ENCODE peak calls at places on chromosomes 1 and 21, in eight cellular contexts. A is AG04449, J is pancreas, D is endothelial cell of umbilical vein, P is AG04450, U is fibroblast of lung, G is left ventricle myocardium inferior, I is AG10803. C is an unnamed sample.

GRCh38 chr1:101438359-101438758 is 201.5 kb downstream of the S1PR1 start:
- DNase-seq in A (no peak), I (peak; percentile 3), U (no peak), D (peak; percentile 59), J (no peak), P (no peak), G (no peak), C (no peak)

GRCh38 chr1:47523812-47524170 is 85.9 kb downstream of the FOXD2 start:
- DNase-seq in I (no peak), G (no peak), J (no peak), D (peak; percentile 21), U (no peak), P (no peak), A (no peak), C (no peak)

GRCh38 chr1:217734973-217735372 is 103.8 kb downstream of the SPATA17 start:
- DNase-seq in G (no peak), J (no peak), U (peak; percentile 75), P (no peak), I (peak; percentile 33), D (no peak), A (no peak), C (no peak)

GRCh38 chr21:35995522-35996088 is 64.7 kb downstream of the SETD4 start:
- DNase-seq in G (no peak), D (no peak), P (no peak), U (no peak), J (no peak), I (no peak), A (no peak), C (no peak)

GRCh38 chr1:235009561-235010306 is 118.9 kb downstream of the TOMM20 start:
- DNase-seq in D (no peak), I (no peak), G (no peak), A (no peak), P (no peak), U (no peak), J (no peak), C (no peak)

GRCh38 chr1:203625623-203626189 is 926 bp upstream of the ATP2B4 start:
- DNase-seq in U (peak; percentile 75), D (peak; percentile 89), I (no peak), J (peak; percentile 60), P (no peak), G (no peak), A (no peak), C (no peak)

GRCh38 chr1:3431266-3431665 is 23.2 kb upstream of the ARHGEF16 start:
- DNase-seq in I (no peak), A (no peak), J (no peak), P (no peak), D (no peak), G (no peak), U (no peak), C (no peak)

GRCh38 chr1:116494351-116494692 is 76.5 kb downstream of the CD58 start:
- DNase-seq in D (no peak), U (no peak), J (no peak), I (no peak), A (no peak), G (no peak), P (no peak), C (no peak)

GRCh38 chr1:55352801-55353180 is 137.6 kb upstream of the USP24 start:
- DNase-seq in G (no peak), U (no peak), I (no peak), P (no peak), J (no peak), D (no peak), A (no peak), C (no peak)

GRCh38 chr1:44803312-44804095 is 3.3 kb downstream of the PLK3 start:
- DNase-seq in I (no peak), D (no peak), P (no peak), G (peak; percentile 13), U (no peak), A (no peak), J (no peak), C (no peak)

GRCh38 chr1:93591833-93592635 is 89.6 kb downstream of the BCAR3 start:
- DNase-seq in U (no peak), A (no peak), G (no peak), J (peak; percentile 86), P (no peak), I (no peak), D (no peak), C (no peak)

GRCh38 chr1:37020653-37021277 is 13.6 kb downstream of the GRIK3 start:
- DNase-seq in P (no peak), G (no peak), A (no peak), I (no peak), D (peak; percentile 2), J (no peak), U (no peak), C (no peak)

GRCh38 chr1:113281550-113281949 is 108.8 kb upstream of the MAGI3 start:
- DNase-seq in A (no peak), I (no peak), D (no peak), G (no peak), P (no peak), J (no peak), U (no peak), C (no peak)

GRCh38 chr1:113276507-113276906 is 113.8 kb upstream of the MAGI3 start:
- DNase-seq in U (no peak), G (no peak), J (no peak), I (no peak), A (no peak), P (no peak), D (no peak), C (no peak)

GRCh38 chr1:113278371-113278770 is 111.9 kb upstream of the MAGI3 start:
- DNase-seq in J (no peak), U (no peak), P (no peak), G (no peak), A (no peak), D (no peak), I (no peak), C (no peak)

GRCh38 chr1:113279776-113280391 is 110.4 kb upstream of the MAGI3 start:
- DNase-seq in I (no peak), J (no peak), P (no peak), G (no peak), U (no peak), D (no peak), A (no peak), C (no peak)

DNA sequence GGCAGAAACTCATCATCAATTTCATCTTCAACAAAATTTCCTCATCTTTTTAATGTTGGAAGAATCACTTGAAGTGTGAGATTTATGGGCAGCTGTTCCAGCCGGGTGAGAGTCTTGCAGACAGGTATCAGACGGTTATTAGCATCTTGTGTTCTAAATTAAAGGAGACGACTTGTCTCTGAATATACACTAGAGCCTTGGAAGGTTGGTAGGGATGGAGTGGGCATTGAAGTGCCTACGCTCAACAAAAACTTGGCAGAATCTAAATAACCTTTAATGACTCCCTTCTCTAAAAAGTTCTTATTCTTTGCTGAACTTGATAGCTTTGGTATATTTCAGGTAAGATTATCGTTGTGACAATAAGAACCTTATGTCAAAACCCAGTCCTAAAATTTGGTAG is 111.5 kb upstream of the MAGI3 start:
- DNase-seq in A (no peak), G (no peak), U (no peak), I (no peak), P (no peak), D (no peak), J (no peak), C (no peak)
- H3K4me3 ChIP-seq in A (no peak overlapping the region), G (no peak overlapping the region), U (no peak overlapping the region), I (no peak overlapping the region), P (no peak overlapping the region), D (no peak overlapping the region), J (no peak overlapping the region), C (no peak overlapping the region)

DNA sequence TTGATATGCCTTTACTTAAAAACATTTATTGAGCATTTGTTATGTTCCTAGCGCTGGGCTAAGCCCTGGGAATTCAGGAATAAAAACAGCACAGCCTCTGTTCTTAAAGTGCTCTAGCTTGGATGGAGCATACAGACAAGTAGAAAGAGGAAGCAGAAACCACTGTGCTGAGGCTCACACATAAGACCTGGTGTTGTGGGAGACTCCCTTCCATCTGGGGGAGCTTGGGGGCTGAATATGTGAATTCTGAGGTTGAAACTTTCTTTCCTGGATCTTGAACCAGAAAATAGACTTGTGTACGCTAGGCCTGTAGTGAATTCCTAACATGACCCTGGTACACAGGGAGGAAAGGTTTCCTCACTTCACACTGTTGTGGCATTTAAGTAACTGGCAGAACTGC is 209.9 kb downstream of the ZNF326 start:
- DNase-seq in J (no peak), U (no peak), D (no peak), G (no peak), P (no peak), A (no peak), I (no peak), C (no peak)
- TF ChIP-seq CTCF in J (no peak), U (no peak), D (no peak), G (no peak), P (no peak), A (no peak), I (no peak), C (no peak)

DNA sequence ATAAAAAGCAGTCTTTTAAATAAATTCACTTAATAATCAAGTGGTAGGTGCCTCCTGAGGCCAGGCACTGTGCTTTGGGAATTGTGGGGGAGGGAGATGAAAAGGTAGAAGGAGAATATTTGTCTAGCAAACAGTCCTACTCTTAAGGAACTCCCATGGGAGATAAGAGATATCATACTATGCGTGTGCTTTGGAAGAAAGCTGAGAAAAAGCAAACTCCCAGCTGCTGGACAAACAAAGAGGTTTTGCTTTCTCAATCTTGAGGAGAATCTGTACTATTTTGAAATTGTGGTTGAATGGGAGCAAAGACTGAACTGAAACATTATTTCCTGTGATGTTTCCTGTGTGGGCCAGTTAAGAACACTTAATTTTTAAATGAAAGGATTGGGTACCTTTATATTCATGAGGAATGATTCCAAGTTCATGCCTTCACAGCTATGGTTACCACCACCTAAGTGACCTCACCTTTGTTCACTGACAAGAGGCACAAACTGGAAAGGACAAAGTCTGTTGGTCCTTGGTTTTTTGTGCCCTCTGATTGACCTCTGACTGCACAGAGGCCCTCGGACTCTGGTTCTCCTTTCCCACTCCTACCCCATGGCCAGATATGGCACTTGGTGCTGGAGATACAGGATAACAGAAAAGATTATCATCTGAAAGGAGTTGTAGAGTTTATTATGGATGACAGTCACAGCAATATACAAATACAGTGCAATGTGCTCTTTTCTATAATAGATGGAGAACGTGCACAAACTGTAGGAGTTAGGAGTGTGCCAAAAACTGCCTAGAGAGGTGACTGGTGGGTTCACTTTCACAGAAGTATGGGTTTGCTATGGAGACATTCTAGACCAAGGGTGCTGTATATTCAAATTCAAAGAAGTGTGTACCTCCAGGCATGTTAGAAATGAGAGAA is 1.6 kb downstream of the CD53 start:
- DNase-seq in A (no peak), J (no peak), U (no peak), P (no peak), D (no peak), G (no peak), I (no peak), C (no peak)
- H3K4me3 ChIP-seq in A (no peak overlapping the region), J (no peak overlapping the region), U (no peak overlapping the region), P (no peak overlapping the region), D (no peak overlapping the region), G (peak overlapping the region; percentile 48), I (no peak overlapping the region), C (no peak overlapping the region)

GRCh38 chr1:85047472-85048295 is 616 bp downstream of the MCOLN3 start:
- DNase-seq in A (no peak), I (no peak), P (no peak), J (peak; percentile 48), D (no peak), G (peak; percentile 16), U (no peak), C (no peak)

GRCh38 chr1:85047144-85047471 is 1.2 kb downstream of the MCOLN3 start:
- DNase-seq in I (no peak), J (no peak), G (no peak), P (no peak), A (no peak), U (no peak), D (no peak), C (no peak)

GRCh38 chr1:85049735-85050166 is 1.5 kb upstream of the MCOLN3 start:
- DNase-seq in I (no peak), G (no peak), U (no peak), P (no peak), A (no peak), D (no peak), J (no peak), C (no peak)

GRCh38 chr1:85048296-85049064 is at the start of gene MCOLN3:
- DNase-seq in U (no peak), G (peak; percentile 17), P (no peak), D (no peak), A (no peak), J (peak; percentile 70), I (no peak), C (no peak)
- TF ChIP-seq CTCF in U (no peak), G (no peak), P (no peak), D (no peak), A (no peak), J (no peak), I (no peak), C (no peak)